ENCODE peak calls at places on chromosomes 4 and X, in four cellular contexts. H is K562, Z is H1, U is GM12878. X is an unnamed sample.
A peak's percentile ranks its signal among the peaks of the same experiment; 100 is the strongest.

GRCh38 chr4:25810815-25811690 is 51.7 kb downstream of the SEL1L3 start:
- DNase-seq in H (no peak), Z (no peak), U (no peak), X (no peak)

GRCh38 chrX:110665636-110666035 is 130.0 kb downstream of the CHRDL1 start:
- DNase-seq in H (peak; percentile 33), Z (no peak), U (no peak), X (no peak)

GRCh38 chr4:15451181-15451865 is 18.4 kb upstream of the CC2D2A start:
- DNase-seq in H (no peak), Z (no peak), U (no peak), X (no peak)

GRCh38 chr4:62517721-62518120 is 1317.6 kb downstream of the ADGRL3 start:
- DNase-seq in H (no peak), Z (no peak), U (no peak), X (no peak)

GRCh38 chr4:20248155-20248558 is 3.5 kb upstream of the SLIT2 start:
- DNase-seq in H (peak; percentile 9), Z (no peak), U (no peak), X (peak; percentile 29)

GRCh38 chrX:118325453-118325852 is 20.5 kb upstream of the WDR44 start:
- DNase-seq in H (peak; percentile 29), Z (no peak), U (no peak), X (no peak)

GRCh38 chrX:65668362-65669310 is 1.2 kb downstream of the MSN start:
- DNase-seq in H (peak; percentile 85), Z (no peak), U (peak; percentile 31), X (peak; percentile 29)

GRCh38 chrX:30577362-30577961 is at the start of gene TASL:
- DNase-seq in H (no peak), Z (no peak), U (peak; percentile 94), X (no peak)

GRCh38 chr4:188145626-188146025 is 6.4 kb downstream of the TRIML1 start:
- DNase-seq in H (no peak), Z (no peak), U (no peak), X (no peak)

GRCh38 chr4:104897297-104897645 is 249.4 kb upstream of the TET2 start:
- DNase-seq in H (no peak), Z (no peak), U (no peak), X (no peak)

GRCh38 chr4:149790172-149790907 is 25.3 kb downstream of the IQCM start:
- DNase-seq in H (no peak), Z (no peak), U (no peak), X (no peak)

GRCh38 chrX:3175659-3176438 is 134.6 kb downstream of the ARSF start:
- DNase-seq in H (peak; percentile 1), Z (no peak), U (no peak), X (no peak)

GRCh38 chr4:141132689-141133145 is 552 bp downstream of the RNF150 start:
- DNase-seq in H (no peak), Z (no peak), U (no peak), X (no peak)

GRCh38 chr4:1278336-1278670 is 11.4 kb upstream of the MAEA start:
- DNase-seq in H (no peak), Z (no peak), U (no peak), X (peak; percentile 29)

GRCh38 chrX:153946910-153947769 is 2.7 kb upstream of the RENBP start:
- DNase-seq in H (peak; percentile 90), Z (no peak), U (no peak), X (peak; percentile 67)

GRCh38 chrX:15988661-15989603 is 134.3 kb upstream of the AP1S2 start:
- DNase-seq in H (no peak), Z (no peak), U (no peak), X (no peak)

GRCh38 chrX:48558270-48558669 is 16.0 kb upstream of the RBM3 start:
- DNase-seq in H (no peak), Z (no peak), U (no peak), X (no peak)

GRCh38 chr4:13523105-13523477 is 21.2 kb downstream of the NKX3-2 start:
- DNase-seq in H (no peak), Z (no peak), U (no peak), X (no peak)

GRCh38 chr4:77007358-77008230 is 58.0 kb downstream of the SEPTIN11 start:
- DNase-seq in H (no peak), Z (no peak), U (no peak), X (no peak)

DNA sequence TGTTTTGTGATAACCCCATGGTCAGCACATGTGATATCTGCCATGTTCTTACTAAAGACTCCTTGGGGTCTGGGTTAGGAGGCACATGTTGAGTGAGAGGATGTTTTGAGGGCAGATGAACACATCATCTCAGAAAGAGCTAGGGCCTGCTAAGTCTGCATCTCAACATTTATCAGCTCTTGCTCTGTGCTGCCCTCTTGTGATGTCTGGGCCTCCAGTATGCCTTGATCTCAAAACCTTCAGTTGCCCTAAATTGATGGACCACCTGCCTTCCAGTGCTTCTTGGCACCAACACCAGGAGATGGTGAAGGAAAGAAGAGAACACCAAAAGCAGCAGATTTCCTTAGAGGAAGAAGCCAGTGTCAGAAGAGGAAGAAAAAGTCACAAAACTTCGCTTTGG is 22.5 kb downstream of the MID1 start:
- DNase-seq in H (peak; percentile 16), Z (no peak), U (no peak), X (no peak)
- TF ChIP-seq EGR1 in H (no peak), Z (no peak), U (no peak), X (no peak)

GRCh38 chr4:39026096-39026495 is 6.1 kb downstream of the TMEM156 start:
- DNase-seq in H (no peak), Z (no peak), U (no peak), X (no peak)
- H3K79me2 ChIP-seq in H (peaks cover 11% of the 10 kb centered on the region), Z (no peaks in the 10 kb centered on the region), U (peaks cover 55% of the 10 kb centered on the region), X (no peaks in the 10 kb centered on the region)

GRCh38 chr4:3436798-3437581 is 4.8 kb upstream of the HGFAC start:
- DNase-seq in H (no peak), Z (no peak), U (peak; percentile 4), X (peak; percentile 62)
- TF ChIP-seq EGR1 in H (no peak), Z (no peak), U (no peak), X (no peak)

GRCh38 chr4:176321589-176321988 is 1.8 kb downstream of the SPCS3 start:
- DNase-seq in H (no peak), Z (no peak), U (no peak), X (no peak)
- H3K79me2 ChIP-seq in H (peaks cover 68% of the 10 kb centered on the region), Z (peaks cover 60% of the 10 kb centered on the region), U (peaks cover 56% of the 10 kb centered on the region), X (peaks cover 66% of the 10 kb centered on the region)

GRCh38 chr4:11496313-11496956 is 67.7 kb upstream of the HS3ST1 start:
- DNase-seq in H (no peak), Z (no peak), U (no peak), X (no peak)
- TF ChIP-seq EGR1 in H (no peak), Z (no peak), U (no peak), X (no peak)

DNA sequence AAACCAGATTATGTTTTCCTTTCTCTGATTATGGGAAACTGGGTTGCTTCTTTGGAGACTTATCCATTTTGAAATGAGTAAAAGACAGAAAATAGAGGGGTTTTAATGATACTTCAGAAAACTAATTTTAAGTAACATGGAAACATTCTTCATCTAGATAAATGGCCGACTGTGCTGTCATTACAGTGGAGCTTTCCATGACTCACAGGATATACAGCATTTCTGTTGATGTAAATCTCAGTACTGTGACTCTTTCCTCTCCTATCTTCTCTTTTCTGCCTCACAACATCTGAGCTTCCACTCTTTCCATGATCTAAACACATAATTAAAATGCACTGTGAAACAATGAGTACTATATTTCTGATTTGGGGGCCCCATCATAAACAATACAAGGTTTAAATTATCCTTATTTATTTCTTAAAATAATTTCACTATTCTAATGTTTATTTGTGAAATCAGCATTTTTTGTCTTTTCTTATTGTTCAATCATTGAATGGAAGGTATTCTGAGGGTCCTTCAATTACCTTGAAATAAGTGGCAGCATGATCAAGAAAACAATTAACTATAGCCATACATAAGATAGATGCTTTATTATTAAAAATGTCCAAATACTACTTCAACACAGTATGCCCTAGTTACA is 19.3 kb downstream of the SEC24D start:
- DNase-seq in H (no peak), Z (no peak), U (no peak), X (no peak)
- H3K79me2 ChIP-seq in H (no peaks in the 10 kb centered on the region), Z (peaks cover 44% of the 10 kb centered on the region), U (peaks cover 5% of the 10 kb centered on the region), X (no peaks in the 10 kb centered on the region)

GRCh38 chr4:184856277-184856609 is 30.5 kb upstream of the ACSL1 start:
- DNase-seq in H (no peak), Z (no peak), U (no peak), X (no peak)

GRCh38 chr4:184857446-184858121 is 31.8 kb upstream of the ACSL1 start:
- DNase-seq in H (no peak), Z (no peak), U (no peak), X (no peak)

GRCh38 chr4:184853385-184853784 is 27.6 kb upstream of the ACSL1 start:
- DNase-seq in H (no peak), Z (no peak), U (no peak), X (no peak)

GRCh38 chr4:184851200-184851541 is 25.4 kb upstream of the ACSL1 start:
- DNase-seq in H (no peak), Z (no peak), U (peak; percentile 81), X (no peak)

GRCh38 chr4:184854673-184855072 is 28.9 kb upstream of the ACSL1 start:
- DNase-seq in H (peak; percentile 64), Z (no peak), U (no peak), X (no peak)
- TF ChIP-seq EGR1 in H (no peak), Z (no peak), U (no peak), X (no peak)

DNA sequence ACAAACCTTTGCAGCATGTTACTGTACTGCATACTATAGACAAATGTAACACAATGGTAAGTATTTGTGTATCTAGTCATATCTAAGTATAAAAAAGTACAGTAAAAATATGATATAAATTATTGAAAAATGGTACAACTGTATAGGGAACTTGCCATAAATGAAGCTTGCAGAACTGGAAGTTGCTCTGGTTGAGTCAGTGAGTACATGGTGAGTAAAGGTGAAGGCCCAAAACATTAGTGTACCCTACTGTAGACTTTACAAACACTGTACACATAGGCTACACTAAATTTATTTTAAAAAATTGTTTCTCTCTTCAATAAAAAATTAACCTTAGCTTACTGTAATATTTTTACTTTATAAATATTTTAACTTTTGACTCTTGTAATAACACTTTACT is 25.8 kb downstream of the SPIN3 start:
- DNase-seq in H (no peak), Z (no peak), U (no peak), X (no peak)
- H3K79me2 ChIP-seq in H (no peaks in the 10 kb centered on the region), Z (no peaks in the 10 kb centered on the region), U (no peaks in the 10 kb centered on the region), X (no peaks in the 10 kb centered on the region)